ENCODE peak calls at places on chromosome 3, in six cellular contexts. S, G, P, N, V and X are unnamed samples.
A peak's percentile ranks its signal among the peaks of the same experiment; 100 is the strongest.

GRCh38 chr3:159664011-159664410 is 324.6 kb upstream of the IL12A start:
- DNase-seq in S (no peak), G (no peak), P (no peak), N (no peak), V (no peak), X (no peak)

GRCh38 chr3:172057059-172057458 is 17.7 kb downstream of the FNDC3B start:
- DNase-seq in S (no peak), G (no peak), P (no peak), N (no peak), V (no peak), X (no peak)

GRCh38 chr3:186525369-186526255 is 18.6 kb downstream of the CRYGS start:
- DNase-seq in S (no peak), G (no peak), P (no peak), N (peak; percentile 36), V (no peak), X (no peak)

GRCh38 chr3:24227635-24228034 is 267.0 kb downstream of the THRB start:
- DNase-seq in S (no peak), G (no peak), P (no peak), N (no peak), V (no peak), X (no peak)

GRCh38 chr3:196227629-196228493 is 11.5 kb downstream of the SLC51A start:
- DNase-seq in S (no peak), G (no peak), P (no peak), N (no peak), V (no peak), X (no peak)

GRCh38 chr3:101824691-101825090 is 24.6 kb upstream of the NFKBIZ start:
- DNase-seq in S (no peak), G (no peak), P (no peak), N (no peak), V (no peak), X (no peak)

GRCh38 chr3:36124118-36124796 is 256.0 kb upstream of the STAC start:
- DNase-seq in S (peak; percentile 30), G (peak; percentile 14), P (no peak), N (no peak), V (no peak), X (peak; percentile 63)

GRCh38 chr3:70096376-70097055 is 97.0 kb downstream of the SAMMSON start:
- DNase-seq in S (no peak), G (no peak), P (no peak), N (peak; percentile 90), V (no peak), X (no peak)

GRCh38 chr3:46668116-46668515 is 25.4 kb downstream of the ALS2CL start:
- DNase-seq in S (no peak), G (no peak), P (no peak), N (no peak), V (no peak), X (no peak)

GRCh38 chr3:184639351-184639750 is 72.5 kb downstream of the MAGEF1 start:
- DNase-seq in S (no peak), G (no peak), P (no peak), N (no peak), V (no peak), X (no peak)

GRCh38 chr3:11807651-11808050 is 39.0 kb downstream of the TAMM41 start:
- DNase-seq in S (no peak), G (no peak), P (peak; percentile 51), N (no peak), V (no peak), X (no peak)

GRCh38 chr3:37824090-37824953 is 37.4 kb upstream of the CTDSPL start:
- DNase-seq in S (no peak), G (no peak), P (no peak), N (no peak), V (no peak), X (no peak)

GRCh38 chr3:159994182-159994581 is 5.5 kb downstream of the IL12A start:
- DNase-seq in S (no peak), G (no peak), P (peak; percentile 37), N (no peak), V (no peak), X (no peak)

GRCh38 chr3:50254577-50255250 is 14.2 kb upstream of the SEMA3B start:
- DNase-seq in S (no peak), G (peak; percentile 86), P (no peak), N (no peak), V (no peak), X (no peak)

GRCh38 chr3:186209810-186210752 is 101.2 kb upstream of the ETV5 start:
- DNase-seq in S (peak; percentile 93), G (no peak), P (peak; percentile 60), N (peak; percentile 16), V (peak; percentile 50), X (peak; percentile 58)